ENCODE peak calls at places on chromosomes 12 and 14, in nine cellular contexts. B, M, R, K, N, F, I, Q and L are unnamed samples.

GRCh38 chr12:109085590-109085989 is 7.7 kb downstream of the ALKBH2 start:
- DNase-seq in F (no peak), I (no peak), M (no peak), N (no peak), B (no peak), K (no peak), Q (no peak), R (no peak), L (no peak)

GRCh38 chr14:100609941-100610391 is 22.7 kb upstream of the BEGAIN start:
- DNase-seq in Q (no peak), F (peak), N (no peak), B (peak), R (no peak), I (no peak), K (no peak), M (no peak), L (no peak)

GRCh38 chr12:69024907-69025306 is 91.9 kb upstream of the CPM start:
- DNase-seq in M (no peak), R (no peak), N (no peak), K (no peak), F (no peak), Q (peak), B (no peak), I (no peak), L (no peak)

GRCh38 chr14:100239200-100239839 is 376 bp downstream of the YY1 start:
- DNase-seq in K (no peak), N (peak), M (peak), R (no peak), Q (no peak), F (peak), I (peak), B (peak), L (peak)

GRCh38 chr12:16352481-16352880 is 5.0 kb downstream of the MGST1 start:
- DNase-seq in N (no peak), I (no peak), F (no peak), M (no peak), B (no peak), R (no peak), Q (peak), K (no peak), L (no peak)

GRCh38 chr12:108115746-108116125 is 13.4 kb upstream of the WSCD2 start:
- DNase-seq in R (no peak), Q (no peak), K (no peak), I (no peak), M (no peak), F (no peak), B (no peak), N (no peak), L (no peak)

GRCh38 chr14:99569725-99570541 is 34.1 kb downstream of the CCDC85C start:
- DNase-seq in F (no peak), N (no peak), B (no peak), I (no peak), M (peak), K (no peak), Q (no peak), R (no peak), L (no peak)

GRCh38 chr14:96434040-96434439 is 42.1 kb downstream of the AK7 start:
- DNase-seq in K (no peak), Q (no peak), R (no peak), B (no peak), F (no peak), M (no peak), N (no peak), I (no peak), L (no peak)

GRCh38 chr12:32039917-32040575 is 66.6 kb upstream of the BICD1 start:
- DNase-seq in F (no peak), N (no peak), B (no peak), M (no peak), K (no peak), R (no peak), Q (no peak), I (no peak), L (no peak)

GRCh38 chr14:21268612-21269251 is 510 bp downstream of the HNRNPC start:
- DNase-seq in Q (peak), F (no peak), I (no peak), N (peak), B (no peak), M (peak), R (no peak), K (peak), L (peak)

GRCh38 chr12:46579474-46579873 is 206.9 kb upstream of the SLC38A2 start:
- DNase-seq in B (no peak), M (no peak), I (no peak), K (no peak), F (no peak), N (no peak), R (no peak), Q (no peak), L (no peak)

GRCh38 chr14:94599656-94600004 is 12.6 kb upstream of the SERPINA3 start:
- DNase-seq in R (no peak), K (peak), Q (no peak), N (no peak), M (no peak), I (no peak), F (no peak), B (peak), L (peak)

GRCh38 chr12:7064516-7064915 is 4.0 kb downstream of the C1S start:
- DNase-seq in K (no peak), N (no peak), Q (no peak), R (no peak), I (no peak), B (no peak), M (no peak), F (no peak), L (no peak)

GRCh38 chr12:50901685-50902113 is 50.6 kb upstream of the HIGD1C start:
- DNase-seq in R (no peak), F (no peak), K (no peak), B (no peak), I (no peak), N (no peak), Q (no peak), M (no peak), L (no peak)

GRCh38 chr14:61125314-61126082 is 144.5 kb downstream of the SLC38A6 start:
- DNase-seq in M (no peak), N (no peak), K (no peak), Q (peak), R (no peak), F (no peak), B (no peak), I (no peak), L (peak)

GRCh38 chr12:31929140-31929526 is 30.1 kb upstream of the RESF1 start:
- DNase-seq in N (no peak), I (no peak), M (no peak), K (no peak), R (no peak), B (no peak), F (no peak), Q (no peak), L (no peak)

GRCh38 chr12:113396828-113397496 is 6.7 kb downstream of the SDS start:
- DNase-seq in F (no peak), B (no peak), I (no peak), N (no peak), M (no peak), K (no peak), R (no peak), Q (no peak), L (no peak)

GRCh38 chr12:44294649-44295048 is 458.8 kb downstream of the TMEM117 start:
- DNase-seq in M (no peak), I (no peak), K (no peak), Q (no peak), R (no peak), N (no peak), F (no peak), B (no peak), L (no peak)

GRCh38 chr12:100733817-100734593 is 60.6 kb upstream of the ANO4 start:
- DNase-seq in N (peak), K (peak), Q (peak), B (no peak), R (no peak), I (no peak), M (no peak), F (no peak), L (no peak)

GRCh38 chr14:67673451-67673850 is 981 bp downstream of the VTI1B start:
- DNase-seq in R (no peak), I (no peak), N (peak), B (no peak), K (no peak), F (no peak), M (no peak), Q (peak), L (no peak)

GRCh38 chr12:46839964-46840363 is 14.2 kb upstream of the SLC38A4 start:
- DNase-seq in I (no peak), F (no peak), B (no peak), R (no peak), M (no peak), N (no peak), K (no peak), Q (peak), L (no peak)

GRCh38 chr14:74941676-74942097 is 13.7 kb downstream of the PGF start:
- DNase-seq in N (peak), F (peak), R (no peak), K (no peak), M (peak), Q (peak), B (peak), I (no peak), L (peak)

GRCh38 chr12:45343269-45344051 is 127.6 kb downstream of the ANO6 start:
- DNase-seq in B (no peak), R (no peak), Q (peak), F (peak), N (no peak), I (no peak), M (no peak), K (no peak), L (no peak)

GRCh38 chr12:116384629-116385485 is 107.4 kb upstream of the MED13L start:
- DNase-seq in I (no peak), K (peak), F (no peak), M (no peak), R (no peak), Q (peak), B (no peak), N (peak), L (no peak)

GRCh38 chr14:22370084-22370847 is 218.8 kb downstream of the DAD1 start:
- DNase-seq in R (no peak), B (no peak), M (peak), K (no peak), Q (no peak), I (no peak), N (no peak), F (peak), L (no peak)

GRCh38 chr12:95574799-95575452 is 23.6 kb upstream of the USP44 start:
- DNase-seq in M (no peak), F (no peak), B (no peak), R (no peak), Q (peak), I (no peak), N (peak), K (peak), L (no peak)

GRCh38 chr12:65756956-65757511 is 67.2 kb upstream of the HMGA2 start:
- DNase-seq in K (no peak), Q (peak), N (no peak), F (no peak), M (no peak), R (no peak), B (no peak), I (no peak), L (no peak)

GRCh38 chr12:19710811-19711793 is 271.8 kb downstream of the AEBP2 start:
- DNase-seq in Q (no peak), M (no peak), I (no peak), K (peak), F (no peak), R (no peak), N (no peak), B (no peak), L (peak)

DNA sequence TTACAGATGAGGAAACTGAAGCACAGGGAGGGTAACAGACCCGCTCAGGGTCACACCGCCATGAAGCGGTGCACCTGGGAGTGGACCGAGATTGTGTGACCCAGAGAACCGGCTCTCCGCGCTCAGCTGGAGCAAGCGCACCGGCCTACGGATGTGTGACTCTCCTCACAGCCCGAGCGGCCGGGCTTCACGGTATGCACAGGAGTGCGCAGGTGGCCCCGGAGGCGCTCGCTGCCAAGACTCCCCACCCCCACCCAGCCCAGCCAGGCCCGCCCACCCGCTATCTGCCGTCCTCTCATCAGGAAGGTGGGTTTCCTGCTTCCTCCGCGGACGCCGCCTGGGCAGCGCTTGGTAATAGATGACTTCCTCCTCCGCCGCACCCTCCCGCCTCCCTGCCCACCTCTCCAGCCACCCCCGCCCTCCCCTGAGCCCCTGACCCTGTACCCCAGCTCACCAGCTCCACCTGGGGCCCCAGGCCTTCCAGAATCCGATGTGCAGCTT is 110.7 kb downstream of the NCOR2 start:
- DNase-seq in F (no peak), Q (no peak), N (no peak), B (peak), K (no peak), R (no peak), I (no peak), M (peak), L (no peak)
- H3K4me3 ChIP-seq in F (peak), Q (no peak), N (no peak), B (peak), K (no peak), R (peak), I (peak), M (no peak), L (peak)

GRCh38 chr12:106986625-106987389 is at the start of gene MTERF2:
- DNase-seq in I (peak), K (peak), Q (peak), R (peak), F (peak), N (peak), B (peak), M (peak), L (peak)
- TF ChIP-seq POLR2A in I (peak), K (peak), Q (peak), R (peak), F (no peak), N (peak), B (no peak), M (peak), L (peak)

DNA sequence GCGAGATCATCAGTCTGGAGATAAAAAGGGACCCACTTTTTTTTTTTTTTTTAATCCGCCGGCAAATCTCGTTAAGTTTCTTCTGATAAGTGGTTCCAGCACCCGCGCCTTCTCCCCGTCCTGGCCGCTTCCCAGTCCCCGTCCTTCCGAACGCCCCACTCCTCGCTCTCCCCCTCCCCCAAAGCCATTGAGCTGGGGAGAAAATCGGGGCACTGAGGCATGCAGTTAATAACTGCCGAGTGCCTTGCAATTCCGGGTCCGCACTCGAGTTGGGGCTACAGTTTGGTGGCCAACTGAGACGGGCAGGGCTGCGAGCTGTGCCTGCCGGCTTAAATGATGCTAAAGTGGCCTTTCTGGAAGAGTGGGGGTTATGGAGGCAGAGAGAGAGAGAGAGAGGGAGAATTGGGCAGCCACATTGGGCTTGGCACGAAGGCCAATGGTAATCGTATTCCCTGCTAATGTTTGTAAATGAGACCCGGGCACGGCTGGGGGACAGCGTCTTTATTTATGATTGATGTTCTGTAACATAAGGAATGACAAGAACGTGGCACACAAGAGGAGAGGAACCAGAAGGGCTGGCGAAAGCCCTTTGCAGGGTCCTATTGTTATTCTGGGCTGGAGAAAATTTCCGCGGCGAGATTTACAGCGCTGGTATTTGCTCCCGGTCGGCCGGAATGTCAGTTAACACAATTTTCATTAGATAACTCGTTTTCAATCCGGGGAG is 115.4 kb upstream of the MYL2 start:
- DNase-seq in K (no peak), N (no peak), R (no peak), Q (no peak), I (no peak), F (no peak), B (peak), M (no peak), L (no peak)
- H3K4me3 ChIP-seq in K (peak), N (no peak), R (no peak), Q (no peak), I (no peak), F (no peak), B (no peak), M (no peak), L (no peak)

GRCh38 chr12:87300-87699 is 20.7 kb downstream of the IQSEC3 start:
- DNase-seq in R (no peak), I (no peak), N (no peak), M (no peak), B (no peak), Q (no peak), F (no peak), K (no peak), L (no peak)
- TF ChIP-seq POLR2A in R (no peak), I (no peak), N (no peak), M (no peak), B (no peak), Q (no peak), F (no peak), K (no peak), L (no peak)

GRCh38 chr12:56256326-56256960 is 1.7 kb downstream of the ANKRD52 start:
- DNase-seq in R (no peak), Q (peak), B (no peak), F (no peak), M (peak), N (no peak), K (no peak), I (no peak), L (peak)
- H3K4me3 ChIP-seq in R (peak), Q (peak), B (no peak), F (no peak), M (no peak), N (no peak), K (peak), I (no peak), L (peak)

DNA sequence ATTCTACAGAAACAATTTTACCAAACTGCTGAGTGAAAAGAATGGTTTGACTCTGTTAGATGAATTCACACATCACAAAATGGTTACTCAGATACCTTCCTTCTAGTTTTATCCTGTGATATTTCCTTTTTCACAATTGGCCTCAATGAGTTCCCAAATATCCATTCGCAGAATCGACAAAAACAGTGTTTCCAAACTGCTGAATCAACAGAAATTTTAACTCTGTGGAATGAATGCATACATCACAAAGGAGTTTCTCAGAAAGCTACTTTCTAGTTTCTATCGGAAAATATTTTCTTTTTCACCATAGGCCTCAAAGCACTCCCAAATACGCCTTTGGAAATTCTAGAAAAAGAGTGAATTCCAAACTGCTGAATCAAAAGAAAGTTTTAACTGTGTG is 525.0 kb downstream of the ALG10 start:
- DNase-seq in F (no peak), M (no peak), R (no peak), B (no peak), I (no peak), N (no peak), K (no peak), Q (no peak), L (no peak)
- TF ChIP-seq POLR2A in F (no peak), M (no peak), R (no peak), B (no peak), I (no peak), N (no peak), K (no peak), Q (no peak), L (no peak)

DNA sequence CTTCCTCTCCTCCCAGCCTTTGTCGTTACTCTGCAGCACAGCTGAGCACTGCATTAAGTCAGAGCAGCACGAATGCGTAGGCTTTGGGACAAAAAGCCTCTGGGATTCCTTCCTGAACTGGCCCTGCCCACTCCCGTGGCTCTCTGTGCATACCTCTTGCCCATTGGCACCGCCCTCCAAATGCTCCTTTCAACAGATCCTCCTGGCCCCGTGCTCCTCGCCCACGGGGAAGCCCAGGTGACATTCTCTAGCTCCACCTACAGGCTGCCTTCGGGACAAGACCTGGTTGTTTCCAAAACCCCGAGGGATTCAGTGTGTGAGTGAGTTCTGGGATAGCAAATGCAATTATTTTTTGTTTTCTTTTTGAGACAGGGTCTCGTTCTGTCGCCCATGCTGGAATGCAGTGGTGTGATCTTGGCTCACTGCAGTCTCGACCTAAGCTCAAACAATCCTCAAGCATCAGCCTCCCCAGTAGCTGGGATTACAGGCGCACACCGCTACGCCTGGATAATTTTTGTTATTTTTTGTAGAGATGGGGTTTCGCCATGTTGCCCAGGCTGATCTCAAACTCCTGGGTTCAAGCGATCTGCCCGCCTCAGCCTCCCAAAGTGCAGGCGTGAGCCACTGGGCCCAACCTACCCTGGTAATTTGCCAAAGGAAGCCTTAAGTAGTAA is 17.9 kb upstream of the TDRD9 start:
- DNase-seq in B (peak), N (peak), F (peak), K (peak), I (peak), M (peak), Q (peak), R (peak), L (peak)
- H3K4me3 ChIP-seq in B (peak), N (no peak), F (peak), K (no peak), I (no peak), M (no peak), Q (no peak), R (peak), L (no peak)

GRCh38 chr14:55073856-55074255 is 22.4 kb downstream of the MAPK1IP1L start:
- DNase-seq in K (no peak), B (no peak), F (no peak), M (no peak), R (no peak), N (no peak), Q (peak), I (no peak), L (no peak)

GRCh38 chr14:55077155-55077554 is 25.7 kb downstream of the MAPK1IP1L start:
- DNase-seq in R (no peak), B (no peak), K (peak), F (no peak), M (no peak), Q (no peak), I (no peak), N (no peak), L (no peak)

GRCh38 chr14:55075628-55076027 is 24.2 kb downstream of the MAPK1IP1L start:
- DNase-seq in K (no peak), F (no peak), Q (peak), R (no peak), M (no peak), I (no peak), B (no peak), N (no peak), L (no peak)

GRCh38 chr14:55071870-55072640 is 20.6 kb downstream of the MAPK1IP1L start:
- DNase-seq in I (no peak), F (peak), K (peak), B (no peak), Q (peak), R (no peak), M (peak), N (peak), L (no peak)

GRCh38 chr14:55074662-55075061 is 23.2 kb downstream of the MAPK1IP1L start:
- DNase-seq in Q (peak), N (no peak), B (no peak), K (no peak), M (no peak), F (no peak), I (no peak), R (no peak), L (no peak)
- TF ChIP-seq POLR2A in Q (no peak), N (no peak), B (no peak), K (no peak), M (no peak), F (no peak), I (no peak), R (no peak), L (no peak)